ENCODE peak calls at places on chromosome 21, in seven cellular contexts. C, X, E, Y, N, F and W are unnamed samples.

GRCh38 chr21:43880111-43880985 is 15.3 kb downstream of the AGPAT3 start:
- DNase-seq in N (no peak), X (no peak), C (peak; percentile 74), F (peak; percentile 90), Y (no peak), E (peak; percentile 68), W (no peak)

GRCh38 chr21:27155130-27155500 is 188.2 kb upstream of the ADAMTS5 start:
- DNase-seq in N (no peak), C (no peak), Y (no peak), F (no peak), E (no peak), X (no peak), W (no peak)

GRCh38 chr21:43354016-43354420 is 72.9 kb downstream of the SIK1 start:
- DNase-seq in X (no peak), C (no peak), N (no peak), E (no peak), F (no peak), Y (no peak), W (no peak)

GRCh38 chr21:8989883-8990325 is 1531.5 kb upstream of the TPTE start:
- DNase-seq in E (no peak), F (no peak), C (no peak), X (no peak), Y (no peak), N (peak; percentile 89), W (peak; percentile 87)

GRCh38 chr21:31514598-31514997 is 144.9 kb upstream of the SOD1 start:
- DNase-seq in E (no peak), N (peak; percentile 57), C (no peak), Y (no peak), X (no peak), F (peak; percentile 29), W (no peak)

GRCh38 chr21:37001446-37001845 is 5.1 kb upstream of the RIPPLY3 start:
- DNase-seq in E (peak; percentile 48), Y (no peak), C (no peak), F (no peak), X (no peak), N (no peak), W (no peak)

GRCh38 chr21:45858180-45858579 is 123.4 kb upstream of the COL6A1 start:
- DNase-seq in F (no peak), X (no peak), E (no peak), C (no peak), N (no peak), Y (no peak), W (no peak)

GRCh38 chr21:46603228-46603627 is 1.7 kb downstream of the S100B start:
- DNase-seq in F (no peak), E (peak; percentile 47), C (no peak), Y (no peak), X (no peak), N (no peak), W (no peak)

GRCh38 chr21:36522174-36522810 is 42.4 kb upstream of the CLDN14 start:
- DNase-seq in F (peak; percentile 42), X (no peak), N (no peak), E (no peak), Y (no peak), C (no peak), W (no peak)

GRCh38 chr21:28607545-28607944 is 385.1 kb downstream of the LTN1 start:
- DNase-seq in N (no peak), Y (no peak), X (no peak), E (no peak), C (no peak), F (no peak), W (no peak)

GRCh38 chr21:42143111-42143510 is 72.0 kb downstream of the UMODL1 start:
- DNase-seq in E (no peak), N (no peak), Y (no peak), X (no peak), C (no peak), F (no peak), W (no peak)

GRCh38 chr21:44987886-44988606 is 48.2 kb downstream of the SLX9 start:
- DNase-seq in E (no peak), N (no peak), Y (no peak), C (no peak), F (no peak), X (no peak), W (no peak)